ENCODE peak calls at places on chromosomes 5 and 9, in seven cellular contexts. One of them, this sample, is unnamed.

GRCh38 chr5:105544300-105544699 is 1981.7 kb upstream of the NUDT12 start:
- DNase-seq in fibroblast of mammary gland: no peak
- DNase-seq in tibial nerve: no peak
- DNase-seq in brain microvascular endothelial cell: no peak
- DNase-seq in body of pancreas: no peak
- DNase-seq in cardiac muscle cell: no peak
- DNase-seq in dorsolateral prefrontal cortex: no peak
- DNase-seq in this sample: no peak

GRCh38 chr5:124963236-124963929 is 216.9 kb upstream of the ZNF608 start:
- DNase-seq in tibial nerve: no peak
- DNase-seq in cardiac muscle cell: peak; percentile 4
- DNase-seq in brain microvascular endothelial cell: peak; percentile 28
- DNase-seq in fibroblast of mammary gland: peak; percentile 77
- DNase-seq in body of pancreas: no peak
- DNase-seq in dorsolateral prefrontal cortex: no peak
- DNase-seq in this sample: peak; percentile 40

GRCh38 chr9:125137200-125137599 is 6.1 kb downstream of the SCAI start:
- DNase-seq in cardiac muscle cell: no peak
- DNase-seq in body of pancreas: no peak
- DNase-seq in tibial nerve: no peak
- DNase-seq in fibroblast of mammary gland: peak; percentile 88
- DNase-seq in brain microvascular endothelial cell: no peak
- DNase-seq in dorsolateral prefrontal cortex: no peak
- DNase-seq in this sample: peak; percentile 86

GRCh38 chr5:120539471-120539870 is 75.4 kb downstream of the PRR16 start:
- DNase-seq in cardiac muscle cell: no peak
- DNase-seq in tibial nerve: no peak
- DNase-seq in body of pancreas: no peak
- DNase-seq in fibroblast of mammary gland: peak; percentile 25
- DNase-seq in brain microvascular endothelial cell: no peak
- DNase-seq in dorsolateral prefrontal cortex: no peak
- DNase-seq in this sample: no peak

GRCh38 chr5:14557840-14558239 is 23.8 kb upstream of the OTULINL start:
- DNase-seq in fibroblast of mammary gland: no peak
- DNase-seq in dorsolateral prefrontal cortex: no peak
- DNase-seq in body of pancreas: no peak
- DNase-seq in brain microvascular endothelial cell: no peak
- DNase-seq in tibial nerve: no peak
- DNase-seq in cardiac muscle cell: no peak
- DNase-seq in this sample: no peak

GRCh38 chr9:3403315-3403714 is 122.5 kb downstream of the RFX3 start:
- DNase-seq in dorsolateral prefrontal cortex: no peak
- DNase-seq in brain microvascular endothelial cell: no peak
- DNase-seq in cardiac muscle cell: no peak
- DNase-seq in body of pancreas: no peak
- DNase-seq in tibial nerve: no peak
- DNase-seq in fibroblast of mammary gland: no peak
- DNase-seq in this sample: no peak

GRCh38 chr9:96450613-96451544 is 910 bp downstream of the HABP4 start:
- DNase-seq in tibial nerve: peak; percentile 34
- DNase-seq in cardiac muscle cell: peak; percentile 50
- DNase-seq in fibroblast of mammary gland: peak; percentile 35
- DNase-seq in brain microvascular endothelial cell: peak; percentile 36
- DNase-seq in body of pancreas: peak; percentile 49
- DNase-seq in dorsolateral prefrontal cortex: peak; percentile 48
- DNase-seq in this sample: peak; percentile 11

GRCh38 chr9:125835655-125836054 is 88.5 kb downstream of the PBX3 start:
- DNase-seq in cardiac muscle cell: no peak
- DNase-seq in fibroblast of mammary gland: no peak
- DNase-seq in body of pancreas: no peak
- DNase-seq in brain microvascular endothelial cell: no peak
- DNase-seq in tibial nerve: no peak
- DNase-seq in dorsolateral prefrontal cortex: no peak
- DNase-seq in this sample: no peak

GRCh38 chr5:34586117-34586885 is 69.8 kb upstream of the RAI14 start:
- DNase-seq in body of pancreas: no peak
- DNase-seq in cardiac muscle cell: no peak
- DNase-seq in tibial nerve: no peak
- DNase-seq in dorsolateral prefrontal cortex: no peak
- DNase-seq in fibroblast of mammary gland: peak; percentile 95
- DNase-seq in brain microvascular endothelial cell: peak; percentile 91
- DNase-seq in this sample: no peak

GRCh38 chr5:158953929-158954534 is 145.7 kb downstream of the EBF1 start:
- DNase-seq in cardiac muscle cell: no peak
- DNase-seq in body of pancreas: no peak
- DNase-seq in tibial nerve: no peak
- DNase-seq in fibroblast of mammary gland: no peak
- DNase-seq in brain microvascular endothelial cell: no peak
- DNase-seq in dorsolateral prefrontal cortex: peak; percentile 21
- DNase-seq in this sample: no peak

GRCh38 chr9:113493080-113493615 is 29.6 kb downstream of the RGS3 start:
- DNase-seq in tibial nerve: no peak
- DNase-seq in brain microvascular endothelial cell: no peak
- DNase-seq in fibroblast of mammary gland: no peak
- DNase-seq in cardiac muscle cell: no peak
- DNase-seq in body of pancreas: no peak
- DNase-seq in dorsolateral prefrontal cortex: no peak
- DNase-seq in this sample: no peak

GRCh38 chr5:28397502-28397941 is 1359.1 kb upstream of the CDH9 start:
- DNase-seq in cardiac muscle cell: no peak
- DNase-seq in tibial nerve: no peak
- DNase-seq in body of pancreas: no peak
- DNase-seq in brain microvascular endothelial cell: peak; percentile 70
- DNase-seq in dorsolateral prefrontal cortex: no peak
- DNase-seq in fibroblast of mammary gland: no peak
- DNase-seq in this sample: peak; percentile 72

GRCh38 chr9:127285957-127286356 is 21.4 kb downstream of the GARNL3 start:
- DNase-seq in body of pancreas: no peak
- DNase-seq in tibial nerve: no peak
- DNase-seq in brain microvascular endothelial cell: no peak
- DNase-seq in dorsolateral prefrontal cortex: no peak
- DNase-seq in cardiac muscle cell: no peak
- DNase-seq in fibroblast of mammary gland: no peak
- DNase-seq in this sample: no peak

GRCh38 chr5:73617510-73618279 is 8.3 kb upstream of the ARHGEF28 start:
- DNase-seq in fibroblast of mammary gland: peak; percentile 8
- DNase-seq in tibial nerve: no peak
- DNase-seq in cardiac muscle cell: no peak
- DNase-seq in brain microvascular endothelial cell: no peak
- DNase-seq in body of pancreas: no peak
- DNase-seq in dorsolateral prefrontal cortex: no peak
- DNase-seq in this sample: no peak

GRCh38 chr9:114193090-114193489 is 37.8 kb downstream of the COL27A1 start:
- DNase-seq in fibroblast of mammary gland: no peak
- DNase-seq in dorsolateral prefrontal cortex: no peak
- DNase-seq in body of pancreas: no peak
- DNase-seq in tibial nerve: no peak
- DNase-seq in brain microvascular endothelial cell: no peak
- DNase-seq in cardiac muscle cell: no peak
- DNase-seq in this sample: no peak

GRCh38 chr5:127870914-127871313 is 167.7 kb downstream of the CCDC192 start:
- DNase-seq in cardiac muscle cell: no peak
- DNase-seq in dorsolateral prefrontal cortex: peak; percentile 47
- DNase-seq in fibroblast of mammary gland: no peak
- DNase-seq in brain microvascular endothelial cell: no peak
- DNase-seq in body of pancreas: peak; percentile 47
- DNase-seq in tibial nerve: peak; percentile 50
- DNase-seq in this sample: no peak

GRCh38 chr5:168654225-168654624 is 75.1 kb upstream of the PANK3 start:
- DNase-seq in cardiac muscle cell: no peak
- DNase-seq in tibial nerve: peak; percentile 40
- DNase-seq in fibroblast of mammary gland: peak; percentile 72
- DNase-seq in body of pancreas: no peak
- DNase-seq in dorsolateral prefrontal cortex: peak; percentile 52
- DNase-seq in brain microvascular endothelial cell: no peak
- DNase-seq in this sample: no peak

GRCh38 chr5:125587631-125588030 is 835.6 kb upstream of the GRAMD2B start:
- DNase-seq in brain microvascular endothelial cell: no peak
- DNase-seq in cardiac muscle cell: no peak
- DNase-seq in tibial nerve: no peak
- DNase-seq in body of pancreas: no peak
- DNase-seq in dorsolateral prefrontal cortex: no peak
- DNase-seq in fibroblast of mammary gland: no peak
- DNase-seq in this sample: no peak

GRCh38 chr5:149280802-149281201 is 9.1 kb downstream of the AFAP1L1 start:
- DNase-seq in dorsolateral prefrontal cortex: no peak
- DNase-seq in cardiac muscle cell: no peak
- DNase-seq in body of pancreas: no peak
- DNase-seq in fibroblast of mammary gland: no peak
- DNase-seq in brain microvascular endothelial cell: no peak
- DNase-seq in tibial nerve: no peak
- DNase-seq in this sample: no peak

GRCh38 chr5:53406630-53407316 is 73.7 kb upstream of the FST start:
- DNase-seq in body of pancreas: no peak
- DNase-seq in cardiac muscle cell: no peak
- DNase-seq in fibroblast of mammary gland: peak; percentile 91
- DNase-seq in tibial nerve: no peak
- DNase-seq in brain microvascular endothelial cell: peak; percentile 87
- DNase-seq in dorsolateral prefrontal cortex: no peak
- DNase-seq in this sample: peak; percentile 82

DNA sequence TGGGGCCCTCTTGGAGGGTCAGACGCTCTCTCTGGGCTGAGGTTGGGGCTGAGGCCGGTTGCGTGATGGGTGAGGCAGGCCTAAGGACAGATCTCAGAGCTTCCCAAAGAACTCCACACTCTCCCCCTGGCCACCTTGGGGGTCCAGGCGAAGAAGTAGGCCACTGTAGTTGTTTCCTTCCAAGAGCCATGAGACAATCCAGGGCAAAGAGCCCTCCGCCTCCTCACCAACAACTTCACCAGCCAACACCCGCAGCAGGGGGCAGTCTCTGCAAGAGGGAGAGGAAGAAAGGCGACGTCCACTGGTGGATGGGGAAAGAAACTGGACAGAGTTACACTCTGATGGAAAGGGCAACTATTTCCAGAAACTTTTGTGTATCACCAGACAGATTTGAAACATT is 10.7 kb downstream of the SLC35A4 start:
- DNase-seq in fibroblast of mammary gland: peak; percentile 70
- DNase-seq in dorsolateral prefrontal cortex: no peak
- DNase-seq in tibial nerve: peak; percentile 44
- DNase-seq in cardiac muscle cell: no peak
- DNase-seq in body of pancreas: peak; percentile 34
- DNase-seq in brain microvascular endothelial cell: peak; percentile 38
- DNase-seq in this sample: no peak
- TF ChIP-seq CTCF in fibroblast of mammary gland: peak; percentile 66
- TF ChIP-seq CTCF in dorsolateral prefrontal cortex: peak; percentile 15
- TF ChIP-seq CTCF in tibial nerve: peak; percentile 31
- TF ChIP-seq CTCF in cardiac muscle cell: peak; percentile 62
- TF ChIP-seq CTCF in body of pancreas: peak; percentile 35
- TF ChIP-seq CTCF in brain microvascular endothelial cell: peak; percentile 61
- TF ChIP-seq CTCF in this sample: no peak

GRCh38 chr9:18349530-18349929 is 124.4 kb upstream of the ADAMTSL1 start:
- DNase-seq in tibial nerve: no peak
- DNase-seq in body of pancreas: no peak
- DNase-seq in dorsolateral prefrontal cortex: no peak
- DNase-seq in brain microvascular endothelial cell: no peak
- DNase-seq in cardiac muscle cell: no peak
- DNase-seq in fibroblast of mammary gland: no peak
- DNase-seq in this sample: no peak

GRCh38 chr9:18346761-18347160 is 127.2 kb upstream of the ADAMTSL1 start:
- DNase-seq in dorsolateral prefrontal cortex: no peak
- DNase-seq in brain microvascular endothelial cell: no peak
- DNase-seq in fibroblast of mammary gland: no peak
- DNase-seq in body of pancreas: no peak
- DNase-seq in tibial nerve: no peak
- DNase-seq in cardiac muscle cell: no peak
- DNase-seq in this sample: no peak

GRCh38 chr9:18347381-18348084 is 126.4 kb upstream of the ADAMTSL1 start:
- DNase-seq in tibial nerve: no peak
- DNase-seq in fibroblast of mammary gland: peak; percentile 24
- DNase-seq in body of pancreas: peak; percentile 19
- DNase-seq in cardiac muscle cell: no peak
- DNase-seq in brain microvascular endothelial cell: no peak
- DNase-seq in dorsolateral prefrontal cortex: no peak
- DNase-seq in this sample: no peak

GRCh38 chr9:18350036-18350435 is 123.9 kb upstream of the ADAMTSL1 start:
- DNase-seq in brain microvascular endothelial cell: no peak
- DNase-seq in cardiac muscle cell: no peak
- DNase-seq in dorsolateral prefrontal cortex: no peak
- DNase-seq in fibroblast of mammary gland: no peak
- DNase-seq in body of pancreas: no peak
- DNase-seq in tibial nerve: no peak
- DNase-seq in this sample: no peak

GRCh38 chr9:18348086-18348485 is 125.9 kb upstream of the ADAMTSL1 start:
- DNase-seq in fibroblast of mammary gland: no peak
- DNase-seq in brain microvascular endothelial cell: no peak
- DNase-seq in dorsolateral prefrontal cortex: no peak
- DNase-seq in body of pancreas: no peak
- DNase-seq in cardiac muscle cell: no peak
- DNase-seq in tibial nerve: no peak
- DNase-seq in this sample: no peak
- H3K4me3 ChIP-seq in fibroblast of mammary gland: no peak overlapping the region
- H3K4me3 ChIP-seq in brain microvascular endothelial cell: no peak overlapping the region
- H3K4me3 ChIP-seq in dorsolateral prefrontal cortex: no peak overlapping the region
- H3K4me3 ChIP-seq in body of pancreas: no peak overlapping the region
- H3K4me3 ChIP-seq in cardiac muscle cell: no peak overlapping the region
- H3K4me3 ChIP-seq in tibial nerve: no peak overlapping the region
- H3K4me3 ChIP-seq in this sample: no peak overlapping the region

DNA sequence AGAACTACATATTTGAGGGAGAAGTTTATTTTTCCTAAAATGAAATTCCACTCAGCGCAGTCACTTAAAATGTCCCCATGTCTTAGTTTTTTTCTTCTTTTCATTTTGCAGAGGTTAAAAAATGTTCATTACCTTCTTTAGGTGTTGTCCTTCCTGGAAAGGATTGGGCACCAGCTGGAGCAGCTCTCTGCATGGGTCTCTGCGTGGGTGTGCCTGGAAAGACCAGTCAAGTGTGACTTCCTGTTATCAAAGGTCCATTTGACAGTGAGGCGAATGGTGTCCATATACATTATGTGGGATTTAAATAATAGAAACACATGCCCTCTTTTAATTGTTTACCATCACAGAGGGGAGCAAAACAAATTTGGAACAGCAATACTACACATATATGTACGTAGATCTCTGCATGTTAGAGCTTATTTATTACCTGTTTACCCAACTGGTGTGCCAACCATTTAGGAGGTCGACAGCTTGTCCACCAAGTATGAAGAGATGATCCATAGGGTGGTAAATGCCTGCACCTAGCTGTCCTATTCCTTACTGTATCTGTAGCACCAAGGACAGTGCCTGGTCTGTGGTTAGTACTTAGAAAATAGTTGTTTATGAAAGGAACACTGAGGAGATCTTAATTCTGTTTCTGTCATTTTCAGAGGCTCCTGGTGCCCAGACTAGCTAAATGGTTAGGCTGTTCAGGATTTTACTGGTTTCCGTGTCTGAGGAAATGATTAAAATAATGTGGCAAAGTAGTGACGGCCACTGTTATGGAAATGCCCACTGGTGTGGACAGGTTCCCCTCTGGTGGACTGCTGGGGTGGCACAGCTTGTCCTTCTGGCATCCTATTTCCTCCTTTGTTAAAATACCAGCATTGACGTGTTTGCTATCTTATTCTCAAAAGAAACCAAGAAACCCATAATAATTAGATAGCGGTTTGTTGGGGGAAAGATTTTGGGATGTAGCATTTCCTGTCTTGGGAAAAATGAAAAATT is 200.4 kb downstream of the MAST4 start:
- DNase-seq in tibial nerve: no peak
- DNase-seq in body of pancreas: no peak
- DNase-seq in dorsolateral prefrontal cortex: no peak
- DNase-seq in brain microvascular endothelial cell: peak; percentile 12
- DNase-seq in cardiac muscle cell: no peak
- DNase-seq in fibroblast of mammary gland: peak; percentile 8
- DNase-seq in this sample: no peak
- TF ChIP-seq CTCF in tibial nerve: no peak
- TF ChIP-seq CTCF in body of pancreas: peak; percentile 21
- TF ChIP-seq CTCF in dorsolateral prefrontal cortex: peak; percentile 10
- TF ChIP-seq CTCF in brain microvascular endothelial cell: peak; percentile 56
- TF ChIP-seq CTCF in cardiac muscle cell: peak; percentile 39
- TF ChIP-seq CTCF in fibroblast of mammary gland: peak; percentile 41
- TF ChIP-seq CTCF in this sample: peak; percentile 47

GRCh38 chr5:132896685-132897084 is 23.2 kb downstream of the LEAP2 start:
- DNase-seq in fibroblast of mammary gland: no peak
- DNase-seq in tibial nerve: no peak
- DNase-seq in body of pancreas: no peak
- DNase-seq in cardiac muscle cell: no peak
- DNase-seq in brain microvascular endothelial cell: no peak
- DNase-seq in dorsolateral prefrontal cortex: no peak
- DNase-seq in this sample: no peak
- H3K4me3 ChIP-seq in fibroblast of mammary gland: no peak overlapping the region
- H3K4me3 ChIP-seq in tibial nerve: no peak overlapping the region
- H3K4me3 ChIP-seq in body of pancreas: no peak overlapping the region
- H3K4me3 ChIP-seq in cardiac muscle cell: no peak overlapping the region
- H3K4me3 ChIP-seq in brain microvascular endothelial cell: no peak overlapping the region
- H3K4me3 ChIP-seq in dorsolateral prefrontal cortex: no peak overlapping the region
- H3K4me3 ChIP-seq in this sample: no peak overlapping the region

This sample was measured in astrocyte of the cerebellum.